ENCODE peak calls at places on chromosomes 7 and 10, in five cellular contexts. Y is PC-9, S is PC-3, B is IMR-90, A is AG04450. U is an unnamed sample.

GRCh38 chr10:4208499-4208898 is 423.5 kb upstream of the KLF6 start:
- DNase-seq in B (no peak), A (no peak), S (no peak), Y (no peak), U (no peak)

GRCh38 chr10:62527019-62527827 is 153.1 kb downstream of the ZNF365 start:
- DNase-seq in Y (no peak), B (no peak), A (no peak), S (no peak), U (no peak)

GRCh38 chr7:47361746-47362215 is 220.1 kb downstream of the TNS3 start:
- DNase-seq in Y (peak; percentile 95), A (peak; percentile 69), B (peak; percentile 88), S (peak; percentile 98), U (peak; percentile 92)

GRCh38 chr10:63798599-63799498 is 277.6 kb downstream of the REEP3 start:
- DNase-seq in A (peak; percentile 11), B (peak; percentile 78), S (peak; percentile 76), Y (no peak), U (peak; percentile 39)

GRCh38 chr10:88372051-88372450 is 211.1 kb downstream of the RNLS start:
- DNase-seq in Y (no peak), S (no peak), B (no peak), A (no peak), U (no peak)

GRCh38 chr10:113062977-113063967 is 113.2 kb downstream of the TCF7L2 start:
- DNase-seq in A (no peak), Y (no peak), S (no peak), B (peak; percentile 62), U (no peak)

GRCh38 chr7:50641442-50642405 is 76.5 kb upstream of the DDC start:
- DNase-seq in A (no peak), Y (no peak), S (no peak), B (no peak), U (no peak)

GRCh38 chr7:134515569-134516468 is 11.5 kb upstream of the AKR1B10 start:
- DNase-seq in Y (peak; percentile 93), B (peak; percentile 93), A (peak; percentile 61), S (peak; percentile 99), U (peak; percentile 79)

GRCh38 chr7:104106106-104106505 is 101.7 kb downstream of the ORC5 start:
- DNase-seq in A (no peak), B (peak; percentile 50), S (peak; percentile 15), Y (no peak), U (no peak)

DNA sequence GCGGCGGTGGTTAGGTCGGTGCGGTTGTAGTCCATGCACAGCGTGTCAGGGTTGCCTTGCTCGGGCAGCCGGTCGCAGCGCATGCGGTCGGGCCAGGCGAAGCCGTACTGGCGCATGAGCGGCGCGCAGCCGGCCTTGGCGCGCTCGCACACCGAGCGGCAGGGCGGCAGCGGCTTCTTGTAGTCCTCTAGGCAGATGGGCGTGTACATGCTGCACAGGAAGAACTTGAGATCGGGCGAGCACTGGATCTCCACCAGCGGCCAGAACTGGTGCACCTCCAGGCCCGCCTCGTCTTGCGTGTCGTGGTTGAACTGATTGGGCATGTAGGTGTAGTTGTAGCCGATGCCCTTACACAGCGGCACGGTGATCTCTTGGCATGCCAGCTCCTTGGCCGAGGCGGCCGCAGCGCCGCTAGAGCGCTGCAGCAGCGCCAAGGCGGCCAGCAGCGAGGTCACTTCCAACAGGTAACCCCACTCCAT is 1.1 kb downstream of the FZD8 start:
- DNase-seq in S (peak; percentile 97), Y (no peak), B (peak; percentile 87), A (peak; percentile 72), U (peak; percentile 53)
- H3K27ac ChIP-seq in S (peak overlapping the region; percentile 62), Y (no peak overlapping the region), B (peak overlapping the region; percentile 56), A (no peak overlapping the region), U (peak overlapping the region; percentile 73)

GRCh38 chr10:101301111-101301731 is 52.7 kb upstream of the BTRC start:
- DNase-seq in A (peak; percentile 13), B (peak; percentile 44), Y (no peak), S (peak; percentile 66), U (peak; percentile 74)
- TF ChIP-seq CTCF in A (peak; percentile 60), B (peak; percentile 57), Y (peak; percentile 58), S (peak; percentile 71), U (no peak)

GRCh38 chr7:3028767-3029111 is 14.9 kb downstream of the CARD11 start:
- DNase-seq in B (no peak), S (no peak), A (no peak), Y (no peak), U (no peak)

GRCh38 chr7:3027455-3027854 is 16.2 kb downstream of the CARD11 start:
- DNase-seq in S (no peak), A (no peak), Y (no peak), B (no peak), U (no peak)

GRCh38 chr7:3029138-3029537 is 14.5 kb downstream of the CARD11 start:
- DNase-seq in A (no peak), Y (no peak), B (no peak), S (no peak), U (no peak)

GRCh38 chr7:3027005-3027404 is 16.7 kb downstream of the CARD11 start:
- DNase-seq in S (no peak), A (no peak), Y (no peak), B (no peak), U (no peak)

GRCh38 chr7:3028071-3028766 is 15.4 kb downstream of the CARD11 start:
- DNase-seq in B (peak; percentile 46), Y (peak; percentile 91), A (no peak), S (peak; percentile 71), U (peak; percentile 67)
- H3K27ac ChIP-seq in B (no peak overlapping the region), Y (peak overlapping the region; percentile 85), A (peak overlapping the region; percentile 11), S (peak overlapping the region; percentile 10), U (peak overlapping the region; percentile 62)

GRCh38 chr7:113154128-113154527 is 35.8 kb upstream of the SMIM30 start:
- DNase-seq in S (no peak), B (no peak), Y (no peak), A (no peak), U (no peak)

GRCh38 chr7:113161050-113161449 is 42.7 kb upstream of the SMIM30 start:
- DNase-seq in S (no peak), A (no peak), B (no peak), Y (no peak), U (no peak)

DNA sequence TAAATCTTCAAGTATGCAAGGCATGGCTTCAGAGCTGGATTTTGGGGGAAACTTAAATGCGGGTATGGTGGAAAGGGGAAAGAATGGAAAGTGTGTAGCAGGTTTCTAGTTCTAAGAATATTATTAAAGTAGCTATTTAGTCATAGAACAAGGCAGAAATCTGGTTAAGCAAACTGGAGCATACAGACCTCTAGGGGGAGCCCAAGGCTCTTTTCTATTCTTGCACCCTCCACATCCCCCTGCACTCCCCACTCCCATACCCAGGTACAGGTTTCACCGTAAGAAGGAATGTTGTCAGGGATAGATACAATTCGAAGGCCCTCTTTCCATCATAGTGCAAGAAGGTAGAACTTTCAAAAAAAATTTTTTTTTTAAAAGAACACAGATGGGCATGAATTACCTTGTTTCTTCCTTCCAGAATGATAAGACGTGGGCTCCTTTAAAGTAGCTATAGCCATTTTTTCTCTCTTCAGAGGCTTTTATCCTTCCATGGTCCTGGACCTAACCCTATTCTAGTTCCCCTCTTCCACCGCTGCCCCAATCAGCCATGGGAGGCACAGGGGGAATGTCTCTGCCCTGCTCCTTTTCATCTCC is 41.5 kb upstream of the SMIM30 start:
- DNase-seq in B (peak; percentile 45), S (peak; percentile 38), A (peak; percentile 3), Y (no peak), U (peak; percentile 28)
- TF ChIP-seq CTCF in B (peak; percentile 74), S (peak; percentile 69), A (peak; percentile 91), Y (peak; percentile 70), U (peak; percentile 62)

GRCh38 chr7:139658919-139659675 is 118.7 kb downstream of the HIPK2 start:
- DNase-seq in B (no peak), S (no peak), A (no peak), Y (no peak), U (no peak)

GRCh38 chr7:139656387-139656786 is 121.4 kb downstream of the HIPK2 start:
- DNase-seq in A (no peak), Y (no peak), S (no peak), B (no peak), U (no peak)

GRCh38 chr7:139659922-139660316 is 117.9 kb downstream of the HIPK2 start:
- DNase-seq in Y (no peak), A (no peak), B (no peak), S (no peak), U (no peak)

GRCh38 chr7:139655305-139655704 is 122.5 kb downstream of the HIPK2 start:
- DNase-seq in B (no peak), A (no peak), S (no peak), Y (no peak), U (no peak)

GRCh38 chr7:139657749-139658148 is 120.0 kb downstream of the HIPK2 start:
- DNase-seq in B (no peak), A (no peak), Y (no peak), S (no peak), U (no peak)
- H3K27ac ChIP-seq in B (no peak overlapping the region), A (no peak overlapping the region), Y (no peak overlapping the region), S (no peak overlapping the region), U (no peak overlapping the region)

GRCh38 chr10:75596930-75597629 is 165.7 kb downstream of the LRMDA start:
- DNase-seq in B (no peak), A (no peak), Y (no peak), S (no peak), U (no peak)

GRCh38 chr10:75589895-75590654 is 158.7 kb downstream of the LRMDA start:
- DNase-seq in A (no peak), B (no peak), S (no peak), Y (no peak), U (no peak)

GRCh38 chr10:75592888-75593643 is 161.6 kb downstream of the LRMDA start:
- DNase-seq in A (no peak), B (no peak), S (no peak), Y (no peak), U (no peak)

GRCh38 chr10:75592014-75592842 is 160.8 kb downstream of the LRMDA start:
- DNase-seq in S (no peak), B (no peak), Y (no peak), A (no peak), U (no peak)

DNA sequence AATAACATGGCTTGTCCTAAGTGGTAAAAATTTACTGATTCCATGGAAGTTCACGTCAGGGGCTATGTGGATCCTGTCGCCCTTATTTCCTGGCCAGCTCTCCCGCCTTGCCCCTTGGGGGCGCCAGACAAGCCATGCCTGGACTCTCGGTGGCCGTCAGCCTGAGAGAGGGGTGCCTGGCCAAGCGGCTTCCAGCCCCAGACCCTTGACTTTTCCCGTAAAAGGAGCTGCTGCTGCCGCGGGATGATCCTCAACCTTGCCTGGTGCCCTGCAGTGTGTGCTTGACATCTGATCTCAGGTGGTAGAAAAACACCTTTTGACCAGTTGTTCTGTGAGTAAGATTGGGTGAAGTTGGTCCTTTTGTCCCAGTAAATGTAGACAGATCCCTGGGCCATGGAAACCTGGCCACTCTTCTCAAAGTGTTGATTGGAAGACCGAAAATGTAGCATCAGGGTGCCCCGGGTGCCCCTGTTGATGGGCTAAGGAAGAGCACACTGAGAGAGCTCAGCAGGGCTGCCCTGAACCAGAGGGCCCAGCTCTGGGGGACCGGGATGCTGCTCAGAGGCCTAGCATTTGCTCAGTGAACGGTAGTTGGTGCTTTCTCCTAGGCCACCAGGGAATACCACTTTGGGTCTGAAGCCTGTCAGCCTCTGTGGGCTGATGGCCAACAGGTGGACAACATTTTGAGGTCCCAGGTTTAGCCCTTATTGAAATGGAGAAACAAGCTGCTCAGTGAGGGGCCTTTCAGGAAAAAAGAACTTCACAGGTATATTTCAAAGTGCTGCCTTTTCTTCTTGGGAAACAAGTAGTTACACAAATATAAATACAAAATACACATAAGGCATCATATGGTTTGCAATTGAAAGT is 162.5 kb downstream of the LRMDA start:
- DNase-seq in A (no peak), S (no peak), B (no peak), Y (no peak), U (no peak)
- TF ChIP-seq CTCF in A (no peak), S (peak; percentile 89), B (no peak), Y (no peak), U (no peak)